ENCODE peak calls at places on chromosome 18, in five cellular contexts. U is GM10248; O is activated T-cell treated with anti-CD3 and anti-CD28 coated beads, Interleukin-2, amount 50 U/mL, for 72 hours; Y is endodermal cell; P is GM03348. L is an unnamed sample.

GRCh38 chr18:48441405-48441881 is 32.3 kb upstream of the ZBTB7C start:
- DNase-seq in Y (no peak), P (peak), O (no peak), U (no peak), L (no peak)

GRCh38 chr18:7908686-7909299 is 341.7 kb downstream of the PTPRM start:
- DNase-seq in Y (no peak), O (no peak), P (no peak), U (no peak), L (no peak)

GRCh38 chr18:3410273-3410672 is 39.7 kb upstream of the TGIF1 start:
- DNase-seq in U (no peak), O (no peak), Y (no peak), P (no peak), L (no peak)

GRCh38 chr18:2857491-2858063 is 10.8 kb downstream of the EMILIN2 start:
- DNase-seq in U (no peak), P (peak), O (no peak), Y (no peak), L (peak)

GRCh38 chr18:33101316-33101715 is 328.5 kb upstream of the KLHL14 start:
- DNase-seq in O (no peak), U (no peak), Y (no peak), P (no peak), L (no peak)

GRCh38 chr18:56836173-56836572 is 185.0 kb downstream of the WDR7 start:
- DNase-seq in O (no peak), U (no peak), Y (peak), P (no peak), L (no peak)

GRCh38 chr18:66682855-66683322 is 79.0 kb upstream of the CDH19 start:
- DNase-seq in P (no peak), Y (no peak), U (no peak), O (no peak), L (no peak)

GRCh38 chr18:61575419-61575818 is 242.2 kb downstream of the CDH20 start:
- DNase-seq in O (no peak), Y (peak), U (no peak), P (peak), L (no peak)

GRCh38 chr18:22230403-22231042 is 61.1 kb downstream of the GATA6 start:
- DNase-seq in O (no peak), U (no peak), Y (no peak), P (no peak), L (no peak)

GRCh38 chr18:60372598-60372997 is at the start of gene MC4R:
- DNase-seq in U (no peak), P (peak), O (no peak), Y (peak), L (peak)

GRCh38 chr18:3219621-3220335 is at the start of gene MYOM1:
- DNase-seq in O (no peak), Y (no peak), U (no peak), P (no peak), L (no peak)